ENCODE peak calls at places on chromosomes 2 and 18, in seven cellular contexts. One of them, this sample, is unnamed.

GRCh38 chr2:73984922-73985317 is 210 bp downstream of the TET3 start:
- DNase-seq in foreskin fibroblast: peak
- DNase-seq in transverse colon: peak
- DNase-seq in astrocyte of the cerebellum: no peak
- DNase-seq in epithelial cell of esophagus: no peak
- DNase-seq in neural crest cell: peak
- DNase-seq in AG10803: no peak
- DNase-seq in this sample: no peak

GRCh38 chr2:69645026-69645425 is 1.5 kb upstream of the AAK1 start:
- DNase-seq in foreskin fibroblast: peak
- DNase-seq in transverse colon: no peak
- DNase-seq in astrocyte of the cerebellum: no peak
- DNase-seq in epithelial cell of esophagus: no peak
- DNase-seq in neural crest cell: no peak
- DNase-seq in AG10803: no peak
- DNase-seq in this sample: no peak

GRCh38 chr2:9082158-9082557 is 78.7 kb upstream of the MBOAT2 start:
- DNase-seq in foreskin fibroblast: no peak
- DNase-seq in transverse colon: no peak
- DNase-seq in astrocyte of the cerebellum: no peak
- DNase-seq in epithelial cell of esophagus: peak
- DNase-seq in neural crest cell: no peak
- DNase-seq in AG10803: no peak
- DNase-seq in this sample: no peak

GRCh38 chr18:55821219-55821618 is 233.2 kb upstream of the TCF4 start:
- DNase-seq in foreskin fibroblast: peak
- DNase-seq in transverse colon: no peak
- DNase-seq in astrocyte of the cerebellum: no peak
- DNase-seq in epithelial cell of esophagus: peak
- DNase-seq in neural crest cell: no peak
- DNase-seq in AG10803: peak
- DNase-seq in this sample: no peak

GRCh38 chr18:41146301-41146700 is 808.7 kb upstream of the PIK3C3 start:
- DNase-seq in foreskin fibroblast: no peak
- DNase-seq in transverse colon: no peak
- DNase-seq in astrocyte of the cerebellum: no peak
- DNase-seq in epithelial cell of esophagus: no peak
- DNase-seq in neural crest cell: no peak
- DNase-seq in AG10803: no peak
- DNase-seq in this sample: no peak

GRCh38 chr18:40326987-40327386 is 1628.0 kb upstream of the PIK3C3 start:
- DNase-seq in foreskin fibroblast: no peak
- DNase-seq in transverse colon: no peak
- DNase-seq in astrocyte of the cerebellum: no peak
- DNase-seq in epithelial cell of esophagus: no peak
- DNase-seq in neural crest cell: no peak
- DNase-seq in AG10803: no peak
- DNase-seq in this sample: no peak

GRCh38 chr18:28177828-28178635 is 1.1 kb upstream of the CDH2 start:
- DNase-seq in foreskin fibroblast: peak
- DNase-seq in transverse colon: no peak
- DNase-seq in astrocyte of the cerebellum: no peak
- DNase-seq in epithelial cell of esophagus: peak
- DNase-seq in neural crest cell: peak
- DNase-seq in AG10803: peak
- DNase-seq in this sample: no peak

GRCh38 chr18:47618758-47619157 is 311.7 kb downstream of the SMAD2 start:
- DNase-seq in foreskin fibroblast: no peak
- DNase-seq in transverse colon: no peak
- DNase-seq in astrocyte of the cerebellum: no peak
- DNase-seq in epithelial cell of esophagus: no peak
- DNase-seq in neural crest cell: no peak
- DNase-seq in AG10803: no peak
- DNase-seq in this sample: no peak

GRCh38 chr2:133271105-133271504 is 297.2 kb downstream of the NCKAP5 start:
- DNase-seq in foreskin fibroblast: no peak
- DNase-seq in transverse colon: no peak
- DNase-seq in astrocyte of the cerebellum: peak
- DNase-seq in epithelial cell of esophagus: no peak
- DNase-seq in neural crest cell: no peak
- DNase-seq in AG10803: no peak
- DNase-seq in this sample: no peak

GRCh38 chr2:20199381-20200270 is 25.3 kb downstream of the SDC1 start:
- DNase-seq in foreskin fibroblast: no peak
- DNase-seq in transverse colon: no peak
- DNase-seq in astrocyte of the cerebellum: no peak
- DNase-seq in epithelial cell of esophagus: peak
- DNase-seq in neural crest cell: no peak
- DNase-seq in AG10803: no peak
- DNase-seq in this sample: no peak

GRCh38 chr2:122191331-122191730 is 435.9 kb downstream of the TSN start:
- DNase-seq in foreskin fibroblast: no peak
- DNase-seq in transverse colon: no peak
- DNase-seq in astrocyte of the cerebellum: no peak
- DNase-seq in epithelial cell of esophagus: peak
- DNase-seq in neural crest cell: peak
- DNase-seq in AG10803: peak
- DNase-seq in this sample: no peak

GRCh38 chr2:36362291-36362690 is 6.7 kb downstream of the CRIM1 start:
- DNase-seq in foreskin fibroblast: peak
- DNase-seq in transverse colon: no peak
- DNase-seq in astrocyte of the cerebellum: no peak
- DNase-seq in epithelial cell of esophagus: peak
- DNase-seq in neural crest cell: no peak
- DNase-seq in AG10803: peak
- DNase-seq in this sample: no peak

GRCh38 chr2:126406267-126406666 is 249.7 kb upstream of the GYPC start:
- DNase-seq in foreskin fibroblast: no peak
- DNase-seq in transverse colon: no peak
- DNase-seq in astrocyte of the cerebellum: no peak
- DNase-seq in epithelial cell of esophagus: no peak
- DNase-seq in neural crest cell: no peak
- DNase-seq in AG10803: no peak
- DNase-seq in this sample: no peak

GRCh38 chr18:36392888-36393287 is 95.4 kb downstream of the FHOD3 start:
- DNase-seq in foreskin fibroblast: no peak
- DNase-seq in transverse colon: no peak
- DNase-seq in astrocyte of the cerebellum: no peak
- DNase-seq in epithelial cell of esophagus: no peak
- DNase-seq in neural crest cell: no peak
- DNase-seq in AG10803: no peak
- DNase-seq in this sample: no peak

DNA sequence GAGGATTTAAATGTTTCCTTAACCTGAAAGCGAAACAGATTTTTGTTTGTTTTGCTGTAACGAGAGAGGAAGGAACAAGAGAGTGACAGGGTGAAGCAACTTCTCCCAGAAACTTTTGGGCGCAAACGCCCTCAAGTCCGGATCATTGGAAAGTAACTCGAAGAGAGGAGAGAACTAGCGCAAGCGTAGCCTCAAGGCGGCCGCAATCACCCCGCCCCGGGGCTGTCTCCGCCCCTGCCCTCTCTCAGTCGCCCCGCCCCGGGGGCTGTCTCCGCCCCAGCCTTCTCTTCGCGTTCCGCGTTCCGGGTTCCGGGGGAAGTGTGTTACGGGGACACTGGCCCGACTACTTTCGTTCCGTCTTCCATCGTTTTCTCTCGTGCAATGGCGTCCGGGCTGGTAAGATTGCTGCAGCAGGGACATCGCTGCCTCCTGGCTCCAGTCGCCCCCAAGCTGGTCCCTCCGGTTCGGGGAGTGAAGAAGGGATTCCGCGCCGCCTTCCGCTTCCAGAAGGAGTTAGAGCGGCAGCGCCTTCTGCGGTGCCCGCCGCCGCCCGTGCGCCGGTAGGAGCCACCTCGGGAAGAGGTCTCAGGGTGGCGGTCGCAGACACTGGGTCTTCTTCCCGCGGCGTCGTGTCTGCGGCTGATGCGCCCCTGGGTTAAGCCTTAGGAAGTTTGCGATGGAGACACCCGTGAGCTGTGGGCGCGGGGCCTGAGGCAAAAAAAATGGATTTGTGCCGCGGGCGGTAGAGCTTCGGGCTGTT is at the start of gene MRPL44:
- DNase-seq in foreskin fibroblast: peak
- DNase-seq in transverse colon: peak
- DNase-seq in astrocyte of the cerebellum: peak
- DNase-seq in epithelial cell of esophagus: peak
- DNase-seq in neural crest cell: peak
- DNase-seq in AG10803: peak
- DNase-seq in this sample: peak
- TF ChIP-seq CTCF in foreskin fibroblast: no peak
- TF ChIP-seq CTCF in transverse colon: peak
- TF ChIP-seq CTCF in astrocyte of the cerebellum: no peak
- TF ChIP-seq CTCF in epithelial cell of esophagus: no peak
- TF ChIP-seq CTCF in neural crest cell: no peak
- TF ChIP-seq CTCF in AG10803: peak
- TF ChIP-seq CTCF in this sample: no peak

GRCh38 chr2:70977605-70978205 is 725 bp upstream of the ANKRD53 start:
- DNase-seq in foreskin fibroblast: peak
- DNase-seq in transverse colon: peak
- DNase-seq in astrocyte of the cerebellum: peak
- DNase-seq in epithelial cell of esophagus: peak
- DNase-seq in neural crest cell: no peak
- DNase-seq in AG10803: peak
- DNase-seq in this sample: peak
- TF ChIP-seq CTCF in foreskin fibroblast: no peak
- TF ChIP-seq CTCF in transverse colon: no peak
- TF ChIP-seq CTCF in astrocyte of the cerebellum: no peak
- TF ChIP-seq CTCF in epithelial cell of esophagus: no peak
- TF ChIP-seq CTCF in neural crest cell: peak
- TF ChIP-seq CTCF in AG10803: no peak
- TF ChIP-seq CTCF in this sample: no peak

DNA sequence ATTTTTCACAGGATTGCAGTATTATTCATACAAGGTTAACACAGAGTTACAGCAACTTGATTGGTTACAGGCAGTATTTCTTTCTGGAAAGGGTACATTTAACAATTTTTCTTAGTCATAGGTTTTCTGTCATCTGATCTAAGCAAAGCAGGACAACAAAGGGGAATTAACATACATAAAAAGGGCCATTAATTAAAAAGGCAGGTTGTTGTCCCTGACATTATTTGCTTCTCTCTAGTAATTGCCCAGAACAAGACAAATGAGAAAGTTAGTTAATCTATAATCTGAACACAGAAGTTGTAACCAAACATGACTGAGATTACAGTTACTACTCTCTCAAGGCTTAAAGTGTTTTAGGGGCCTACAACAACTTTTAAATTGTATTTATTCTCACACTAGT is 291.4 kb upstream of the LRRTM4 start:
- DNase-seq in foreskin fibroblast: no peak
- DNase-seq in transverse colon: no peak
- DNase-seq in astrocyte of the cerebellum: no peak
- DNase-seq in epithelial cell of esophagus: no peak
- DNase-seq in neural crest cell: no peak
- DNase-seq in AG10803: no peak
- DNase-seq in this sample: no peak
- TF ChIP-seq CTCF in foreskin fibroblast: no peak
- TF ChIP-seq CTCF in transverse colon: no peak
- TF ChIP-seq CTCF in astrocyte of the cerebellum: no peak
- TF ChIP-seq CTCF in epithelial cell of esophagus: no peak
- TF ChIP-seq CTCF in neural crest cell: no peak
- TF ChIP-seq CTCF in AG10803: no peak
- TF ChIP-seq CTCF in this sample: no peak

DNA sequence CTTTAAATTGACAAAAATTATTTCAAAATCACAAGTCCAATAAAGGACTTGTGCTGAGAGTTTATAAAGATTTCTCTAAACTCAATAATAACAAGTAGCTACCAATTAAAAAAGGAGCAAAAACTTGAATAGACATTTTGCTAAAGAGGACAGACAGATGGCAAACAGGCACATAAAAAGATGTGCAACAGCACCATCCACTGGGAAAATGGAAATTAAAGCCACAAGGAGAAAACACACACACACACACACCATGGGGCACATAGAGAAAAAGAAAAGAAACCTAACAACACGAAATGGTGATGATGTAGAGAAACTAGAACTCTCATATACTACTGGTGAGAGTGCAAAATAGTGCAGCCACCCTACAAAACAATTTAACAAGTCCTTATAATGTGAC is 12.6 kb upstream of the SLC9A4 start:
- DNase-seq in foreskin fibroblast: no peak
- DNase-seq in transverse colon: no peak
- DNase-seq in astrocyte of the cerebellum: no peak
- DNase-seq in epithelial cell of esophagus: no peak
- DNase-seq in neural crest cell: no peak
- DNase-seq in AG10803: no peak
- DNase-seq in this sample: no peak
- TF ChIP-seq CTCF in foreskin fibroblast: no peak
- TF ChIP-seq CTCF in transverse colon: no peak
- TF ChIP-seq CTCF in astrocyte of the cerebellum: no peak
- TF ChIP-seq CTCF in epithelial cell of esophagus: no peak
- TF ChIP-seq CTCF in neural crest cell: no peak
- TF ChIP-seq CTCF in AG10803: no peak
- TF ChIP-seq CTCF in this sample: no peak

DNA sequence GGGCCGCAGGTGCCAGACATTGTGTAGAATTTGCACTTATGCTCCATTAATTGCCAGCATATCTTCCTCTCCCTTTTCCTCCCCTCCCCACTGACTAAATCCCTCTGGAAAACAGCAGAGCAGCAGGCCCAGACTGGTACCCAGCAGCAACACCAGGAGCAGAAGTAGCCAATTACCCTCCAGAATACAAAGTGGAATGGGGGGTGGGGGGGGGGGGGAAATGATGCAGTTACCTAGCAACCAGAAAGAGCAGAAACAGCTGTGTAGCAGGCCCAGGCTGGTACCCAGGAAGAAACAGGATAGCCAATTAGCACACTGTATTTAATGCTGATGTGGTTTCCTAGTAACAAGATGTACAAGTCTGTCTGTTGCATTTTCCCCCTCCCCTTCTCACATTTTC is 52.3 kb downstream of the KLF7 start:
- DNase-seq in foreskin fibroblast: no peak
- DNase-seq in transverse colon: no peak
- DNase-seq in astrocyte of the cerebellum: no peak
- DNase-seq in epithelial cell of esophagus: peak
- DNase-seq in neural crest cell: no peak
- DNase-seq in AG10803: no peak
- DNase-seq in this sample: no peak
- TF ChIP-seq CTCF in foreskin fibroblast: no peak
- TF ChIP-seq CTCF in transverse colon: no peak
- TF ChIP-seq CTCF in astrocyte of the cerebellum: no peak
- TF ChIP-seq CTCF in epithelial cell of esophagus: no peak
- TF ChIP-seq CTCF in neural crest cell: no peak
- TF ChIP-seq CTCF in AG10803: no peak
- TF ChIP-seq CTCF in this sample: no peak

GRCh38 chr2:15391771-15392170 is 169.4 kb downstream of the NBAS start:
- DNase-seq in foreskin fibroblast: no peak
- DNase-seq in transverse colon: no peak
- DNase-seq in astrocyte of the cerebellum: no peak
- DNase-seq in epithelial cell of esophagus: no peak
- DNase-seq in neural crest cell: no peak
- DNase-seq in AG10803: no peak
- DNase-seq in this sample: no peak
- TF ChIP-seq CTCF in foreskin fibroblast: no peak
- TF ChIP-seq CTCF in transverse colon: no peak
- TF ChIP-seq CTCF in astrocyte of the cerebellum: no peak
- TF ChIP-seq CTCF in epithelial cell of esophagus: no peak
- TF ChIP-seq CTCF in neural crest cell: no peak
- TF ChIP-seq CTCF in AG10803: no peak
- TF ChIP-seq CTCF in this sample: no peak